ENCODE peak calls at places on chromosomes 4 and X, in five cellular contexts. D is mesenchymal stem cell, J is PC-9, G is H9, Z is IMR-90. F is an unnamed sample.

GRCh38 chr4:110071466-110071865 is 126.9 kb downstream of the ELOVL6 start:
- DNase-seq in D (no peak), J (no peak), G (no peak), Z (no peak), F (no peak)

GRCh38 chr4:123043793-123044425 is 121.5 kb upstream of the NUDT6 start:
- DNase-seq in D (no peak), J (no peak), G (no peak), Z (no peak), F (no peak)

GRCh38 chr4:8000247-8000646 is 60.6 kb upstream of the AFAP1 start:
- DNase-seq in D (no peak), J (no peak), G (no peak), Z (no peak), F (no peak)

GRCh38 chr4:25144870-25145481 is 15.3 kb downstream of the SEPSECS start:
- DNase-seq in D (peak), J (no peak), G (no peak), Z (peak), F (peak)

GRCh38 chr4:108139089-108139488 is 29.6 kb downstream of the LEF1 start:
- DNase-seq in D (no peak), J (no peak), G (no peak), Z (no peak), F (no peak)

GRCh38 chr4:111943796-111944203 is 201.5 kb upstream of the FAM241A start:
- DNase-seq in D (peak), J (peak), G (peak), Z (no peak), F (peak)

GRCh38 chr4:156968479-156968984 is 3.1 kb downstream of the PDGFC start:
- DNase-seq in D (peak), J (peak), G (peak), Z (peak), F (peak)

GRCh38 chrX:97633798-97634197 is 750.1 kb downstream of the RPA4 start:
- DNase-seq in D (no peak), J (no peak), G (no peak), Z (no peak), F (no peak)

GRCh38 chr4:158003212-158003611 is 169.6 kb downstream of the GASK1B start:
- DNase-seq in D (no peak), J (no peak), G (no peak), Z (peak), F (no peak)

GRCh38 chr4:138308421-138308820 is 66.3 kb upstream of the SLC7A11 start:
- DNase-seq in D (peak), J (peak), G (no peak), Z (peak), F (no peak)

GRCh38 chr4:140100771-140101170 is 53.2 kb downstream of the MAML3 start:
- DNase-seq in D (no peak), J (no peak), G (no peak), Z (peak), F (no peak)

GRCh38 chrX:16836371-16836770 is 33.8 kb downstream of the RBBP7 start:
- DNase-seq in D (peak), J (no peak), G (peak), Z (peak), F (no peak)

GRCh38 chr4:117491531-117491930 is 406.2 kb upstream of the TRAM1L1 start:
- DNase-seq in D (no peak), J (no peak), G (no peak), Z (no peak), F (no peak)

GRCh38 chr4:168674077-168674747 is 177.4 kb downstream of the PALLD start:
- DNase-seq in D (peak), J (no peak), G (no peak), Z (peak), F (no peak)

GRCh38 chr4:61094854-61095598 is 105.1 kb upstream of the ADGRL3 start:
- DNase-seq in D (peak), J (peak), G (no peak), Z (no peak), F (no peak)
- H2AFZ ChIP-seq in D (no peak), J (no peak), G (no peak), Z (no peak), F (no peak)

GRCh38 chr4:85807247-85807915 is 332.4 kb downstream of the ARHGAP24 start:
- DNase-seq in D (no peak), J (no peak), G (no peak), Z (no peak), F (no peak)
- H3K27ac ChIP-seq in D (no peak), J (no peak), G (no peak), Z (no peak), F (no peak)

GRCh38 chr4:76952071-76952470 is 2.5 kb downstream of the SEPTIN11 start:
- DNase-seq in D (no peak), J (no peak), G (no peak), Z (no peak), F (peak)

GRCh38 chr4:76950846-76951321 is 1.3 kb downstream of the SEPTIN11 start:
- DNase-seq in D (peak), J (no peak), G (peak), Z (peak), F (peak)

GRCh38 chr4:76952631-76953587 is 3.4 kb downstream of the SEPTIN11 start:
- DNase-seq in D (no peak), J (no peak), G (no peak), Z (no peak), F (peak)

GRCh38 chr4:76950052-76950845 is 697 bp downstream of the SEPTIN11 start:
- DNase-seq in D (peak), J (peak), G (no peak), Z (no peak), F (peak)

DNA sequence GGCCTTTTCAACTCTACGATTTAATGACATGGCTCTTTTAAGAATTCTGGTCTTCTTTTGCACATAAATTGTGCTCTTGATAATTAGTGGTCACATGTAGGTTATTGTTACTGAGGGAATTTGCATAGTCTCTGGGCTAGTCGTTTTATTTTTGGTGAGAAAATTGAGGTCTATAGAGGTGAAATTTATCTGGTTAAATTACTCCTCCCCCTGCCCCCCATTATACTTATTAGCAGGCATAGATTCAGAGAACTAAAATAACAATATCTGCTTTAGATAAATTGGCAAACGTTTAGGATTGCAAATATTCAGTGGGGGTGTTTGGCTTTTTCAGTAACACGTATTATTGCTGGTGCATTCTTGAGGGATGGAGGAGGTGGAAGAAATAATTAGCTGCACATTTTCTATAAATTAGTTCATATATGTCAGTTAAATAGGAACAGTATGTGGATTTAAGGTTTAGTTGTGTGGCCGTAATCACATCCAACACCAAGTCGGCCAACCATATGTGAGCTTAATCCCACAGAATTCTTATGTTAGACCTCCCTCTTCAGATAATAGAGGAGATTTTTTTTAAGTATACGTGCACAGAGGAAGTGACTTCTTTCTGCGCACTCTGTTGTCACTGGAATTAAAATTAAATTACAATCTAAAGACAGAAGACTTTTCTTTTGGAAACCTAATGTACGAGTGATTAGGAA is 1.9 kb downstream of the SEPTIN11 start:
- DNase-seq in D (no peak), J (no peak), G (no peak), Z (no peak), F (peak)
- H2AFZ ChIP-seq in D (no peak), J (peak), G (no peak), Z (no peak), F (no peak)

GRCh38 chrX:47956016-47956415 is 47.8 kb downstream of the ZNF182 start:
- DNase-seq in D (no peak), J (no peak), G (no peak), Z (no peak), F (no peak)

GRCh38 chrX:47958943-47959342 is 44.8 kb downstream of the ZNF182 start:
- DNase-seq in D (no peak), J (no peak), G (peak), Z (no peak), F (peak)

GRCh38 chrX:47960400-47960799 is 43.4 kb downstream of the ZNF182 start:
- DNase-seq in D (no peak), J (no peak), G (no peak), Z (no peak), F (no peak)
- H3K27ac ChIP-seq in D (no peak), J (no peak), G (no peak), Z (no peak), F (no peak)

GRCh38 chr4:119643306-119644042 is 14.9 kb upstream of the PDE5A start:
- DNase-seq in D (no peak), J (no peak), G (no peak), Z (peak), F (peak)

GRCh38 chr4:119647558-119647957 is 19.0 kb upstream of the PDE5A start:
- DNase-seq in D (peak), J (no peak), G (no peak), Z (peak), F (no peak)

GRCh38 chr4:119648398-119648797 is 19.8 kb upstream of the PDE5A start:
- DNase-seq in D (no peak), J (no peak), G (no peak), Z (no peak), F (no peak)

GRCh38 chr4:119641765-119642164 is 13.2 kb upstream of the PDE5A start:
- DNase-seq in D (no peak), J (no peak), G (no peak), Z (no peak), F (no peak)

GRCh38 chr4:119646347-119647071 is 17.9 kb upstream of the PDE5A start:
- DNase-seq in D (no peak), J (no peak), G (no peak), Z (peak), F (no peak)
- H2AFZ ChIP-seq in D (no peak), J (no peak), G (no peak), Z (peak), F (no peak)

GRCh38 chr4:56907009-56907408 is 691 bp upstream of the REST start:
- DNase-seq in D (no peak), J (peak), G (peak), Z (no peak), F (no peak)
- H3K27ac ChIP-seq in D (no peak), J (no peak), G (no peak), Z (no peak), F (no peak)